ENCODE peak calls at places on chromosomes 16 and 17, in eight cellular contexts. A, P, F, D, V, R, X and Q are unnamed samples.

GRCh38 chr16:23316232-23316631 is 14.1 kb downstream of the SCNN1B start:
- DNase-seq in A (no peak), P (no peak), F (no peak), D (no peak), V (no peak), R (no peak), X (no peak), Q (no peak)

GRCh38 chr16:11658896-11659708 is 9.2 kb upstream of the SNN start:
- DNase-seq in A (no peak), P (no peak), F (no peak), D (no peak), V (no peak), R (no peak), X (no peak), Q (no peak)

GRCh38 chr17:29140051-29140582 is 40.1 kb downstream of the MYO18A start:
- DNase-seq in A (peak; percentile 88), P (peak; percentile 57), F (peak; percentile 93), D (peak; percentile 51), V (peak; percentile 86), R (peak; percentile 55), X (peak; percentile 91), Q (no peak)

GRCh38 chr17:21374455-21375161 is 1.5 kb upstream of the KCNJ12 start:
- DNase-seq in A (no peak), P (no peak), F (no peak), D (no peak), V (no peak), R (no peak), X (no peak), Q (no peak)

GRCh38 chr17:28097254-28097653 is 54.8 kb downstream of the NLK start:
- DNase-seq in A (no peak), P (no peak), F (no peak), D (no peak), V (no peak), R (no peak), X (no peak), Q (no peak)

GRCh38 chr17:17032131-17032692 is 10.0 kb upstream of the MPRIP start:
- DNase-seq in A (peak; percentile 71), P (no peak), F (peak; percentile 85), D (peak; percentile 89), V (peak; percentile 24), R (no peak), X (peak; percentile 71), Q (no peak)

GRCh38 chr16:4537376-4538066 is 1.1 kb downstream of the CDIP1 start:
- DNase-seq in A (no peak), P (no peak), F (no peak), D (no peak), V (no peak), R (peak; percentile 14), X (peak; percentile 36), Q (no peak)

GRCh38 chr17:38326996-38327792 is 16.6 kb downstream of the GPR179 start:
- DNase-seq in A (peak; percentile 40), P (no peak), F (no peak), D (no peak), V (no peak), R (no peak), X (peak; percentile 21), Q (no peak)

GRCh38 chr16:67053767-67054334 is 24.9 kb downstream of the CBFB start:
- DNase-seq in A (no peak), P (no peak), F (no peak), D (no peak), V (no peak), R (no peak), X (no peak), Q (no peak)

GRCh38 chr17:34275881-34276280 is 5.9 kb downstream of the CCL7 start:
- DNase-seq in A (no peak), P (no peak), F (no peak), D (peak; percentile 97), V (no peak), R (no peak), X (no peak), Q (no peak)

GRCh38 chr17:67285360-67285759 is 40.4 kb upstream of the HELZ start:
- DNase-seq in A (no peak), P (no peak), F (no peak), D (no peak), V (no peak), R (no peak), X (no peak), Q (no peak)

GRCh38 chr17:74274703-74275340 is 788 bp downstream of the DNAI2 start:
- DNase-seq in A (no peak), P (no peak), F (no peak), D (no peak), V (no peak), R (no peak), X (no peak), Q (no peak)

DNA sequence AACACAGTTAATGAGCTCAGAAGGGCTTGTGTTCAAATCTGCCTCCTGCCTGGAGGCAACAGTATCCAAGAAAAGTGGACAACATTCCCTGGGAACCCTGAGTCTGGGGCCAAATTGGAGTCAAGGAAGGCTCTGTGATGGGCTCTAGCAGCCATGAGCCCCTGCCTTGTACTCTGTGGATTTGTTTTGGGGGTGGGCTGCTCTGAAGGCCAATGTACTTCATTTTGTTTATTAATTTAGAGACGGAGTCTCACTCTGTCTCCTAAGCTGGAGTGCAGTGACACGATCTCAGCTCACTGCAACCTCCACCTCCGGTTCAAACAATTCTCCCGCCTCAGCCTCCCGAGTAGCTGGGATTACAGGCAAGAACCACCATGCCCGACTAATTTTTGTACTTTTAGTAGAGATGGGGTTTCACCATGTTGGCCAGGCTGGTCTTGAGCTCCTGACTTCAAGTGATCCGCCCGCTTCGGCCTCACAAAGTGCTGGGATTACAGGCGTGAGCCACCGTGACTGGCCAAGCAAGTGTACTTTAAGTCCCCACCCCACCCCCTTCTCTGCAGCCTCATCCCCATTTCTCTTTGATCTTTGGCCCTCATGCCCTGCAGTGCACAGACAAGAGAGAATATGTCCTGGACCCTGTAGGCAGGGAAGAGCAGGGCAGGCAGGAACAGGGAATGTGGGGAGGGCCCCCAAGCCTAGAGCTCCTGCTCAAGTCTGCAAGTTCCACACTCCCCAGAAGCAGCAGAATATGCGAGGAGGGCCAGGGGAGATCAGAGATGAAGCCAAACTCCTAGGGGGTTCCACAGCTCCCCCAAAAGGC is 2.7 kb upstream of the GIP start:
- DNase-seq in A (no peak), P (no peak), F (peak; percentile 31), D (no peak), V (peak; percentile 34), R (no peak), X (no peak), Q (peak; percentile 89)
- H3K4me1 ChIP-seq in A (no peaks in the 10 kb centered on the region), P (peaks cover 8% of the 10 kb centered on the region), F (no peaks in the 10 kb centered on the region), D (peaks cover 22% of the 10 kb centered on the region), V (peaks cover 34% of the 10 kb centered on the region), R (no peaks in the 10 kb centered on the region), X (no peaks in the 10 kb centered on the region), Q (peaks cover 38% of the 10 kb centered on the region)

GRCh38 chr17:31646642-31647041 is 212.4 kb downstream of the COPRS start:
- DNase-seq in A (no peak), P (no peak), F (no peak), D (no peak), V (no peak), R (no peak), X (no peak), Q (no peak)
- H3K9me3 ChIP-seq in A (no peaks in the 10 kb centered on the region), P (no peaks in the 10 kb centered on the region), F (no peaks in the 10 kb centered on the region), D (peaks cover 18% of the 10 kb centered on the region), V (no peaks in the 10 kb centered on the region), R (no peaks in the 10 kb centered on the region), X (peaks cover 8% of the 10 kb centered on the region), Q (peaks cover 17% of the 10 kb centered on the region)

GRCh38 chr17:40111221-40112128 is 10.3 kb upstream of the MSL1 start:
- DNase-seq in A (peak; percentile 98), P (peak; percentile 87), F (peak; percentile 85), D (peak; percentile 97), V (peak; percentile 97), R (peak; percentile 90), X (peak; percentile 96), Q (peak; percentile 95)
- H3K4me1 ChIP-seq in A (peaks cover 84% of the 10 kb centered on the region), P (peaks cover 61% of the 10 kb centered on the region), F (peaks cover 74% of the 10 kb centered on the region), D (peaks cover 52% of the 10 kb centered on the region), V (peaks cover 62% of the 10 kb centered on the region), R (peaks cover 42% of the 10 kb centered on the region), X (peaks cover 77% of the 10 kb centered on the region), Q (peaks cover 72% of the 10 kb centered on the region)

DNA sequence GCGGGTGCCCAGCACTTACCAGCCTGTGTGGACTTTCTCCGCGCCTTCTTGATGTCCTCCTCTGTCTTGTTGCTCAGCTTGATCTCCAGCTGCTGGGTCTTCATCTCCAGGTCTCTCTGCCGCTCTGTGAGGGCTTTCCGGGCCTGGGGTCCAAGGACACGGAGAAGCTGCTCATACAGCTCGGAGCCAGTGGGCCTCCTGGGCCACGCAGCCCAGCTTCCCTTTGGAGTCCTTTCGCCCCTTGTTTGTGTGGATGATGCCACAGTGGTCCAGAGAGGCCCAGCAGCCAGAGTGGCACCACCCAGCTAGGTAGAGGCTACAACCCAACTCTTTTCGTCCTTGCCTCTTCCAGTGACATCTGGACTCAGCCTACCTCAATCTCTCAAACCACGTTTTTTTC is 20.4 kb upstream of the RCVRN start:
- DNase-seq in A (no peak), P (no peak), F (no peak), D (no peak), V (no peak), R (no peak), X (no peak), Q (no peak)
- H3K9me3 ChIP-seq in A (no peaks in the 10 kb centered on the region), P (no peaks in the 10 kb centered on the region), F (no peaks in the 10 kb centered on the region), D (no peaks in the 10 kb centered on the region), V (no peaks in the 10 kb centered on the region), R (no peaks in the 10 kb centered on the region), X (no peaks in the 10 kb centered on the region), Q (no peaks in the 10 kb centered on the region)

GRCh38 chr16:69404275-69404805 is 18.5 kb upstream of the TERF2 start:
- DNase-seq in A (peak; percentile 10), P (no peak), F (no peak), D (peak; percentile 40), V (peak; percentile 83), R (peak; percentile 33), X (peak; percentile 35), Q (peak; percentile 90)
- H3K4me1 ChIP-seq in A (peaks cover 14% of the 10 kb centered on the region), P (peaks cover 6% of the 10 kb centered on the region), F (peaks cover 40% of the 10 kb centered on the region), D (peaks cover 8% of the 10 kb centered on the region), V (peaks cover 11% of the 10 kb centered on the region), R (peaks cover 4% of the 10 kb centered on the region), X (peaks cover 32% of the 10 kb centered on the region), Q (peaks cover 53% of the 10 kb centered on the region)

GRCh38 chr17:53538129-53538617 is 284.6 kb upstream of the KIF2B start:
- DNase-seq in A (no peak), P (no peak), F (no peak), D (no peak), V (no peak), R (no peak), X (no peak), Q (no peak)
- H3K9me3 ChIP-seq in A (no peaks in the 10 kb centered on the region), P (no peaks in the 10 kb centered on the region), F (no peaks in the 10 kb centered on the region), D (peaks cover 3% of the 10 kb centered on the region), V (peaks cover 2% of the 10 kb centered on the region), R (no peaks in the 10 kb centered on the region), X (no peaks in the 10 kb centered on the region), Q (no peaks in the 10 kb centered on the region)

GRCh38 chr16:89295071-89295900 is 77.8 kb downstream of the ZNF778 start:
- DNase-seq in A (no peak), P (no peak), F (no peak), D (no peak), V (no peak), R (no peak), X (no peak), Q (no peak)
- H3K4me1 ChIP-seq in A (peaks cover 14% of the 10 kb centered on the region), P (peaks cover 3% of the 10 kb centered on the region), F (peaks cover 16% of the 10 kb centered on the region), D (peaks cover 14% of the 10 kb centered on the region), V (peaks cover 66% of the 10 kb centered on the region), R (peaks cover 1% of the 10 kb centered on the region), X (peaks cover 19% of the 10 kb centered on the region), Q (no peaks in the 10 kb centered on the region)